ENCODE peak calls at places on chromosome 6, in nine cellular contexts. One of them, this sample, is unnamed.

GRCh38 chr6:167977717-167978467 is 19.6 kb upstream of the KIF25 start:
- DNase-seq in sigmoid colon: no peak
- DNase-seq in lung: no peak
- DNase-seq in lower lobe of right lung: no peak
- DNase-seq in neural progenitor cell: no peak
- DNase-seq in naive thymus-derived CD4-positive, alpha-beta T cell: no peak
- DNase-seq in H9: no peak
- DNase-seq in IMR-90: no peak
- DNase-seq in pancreas: no peak
- DNase-seq in this sample: no peak

GRCh38 chr6:27592107-27592480 is 119.2 kb upstream of the ZNF184 start:
- DNase-seq in lung: no peak
- DNase-seq in sigmoid colon: no peak
- DNase-seq in IMR-90: no peak
- DNase-seq in naive thymus-derived CD4-positive, alpha-beta T cell: no peak
- DNase-seq in pancreas: no peak
- DNase-seq in neural progenitor cell: peak; percentile 68
- DNase-seq in lower lobe of right lung: no peak
- DNase-seq in H9: no peak
- DNase-seq in this sample: no peak

GRCh38 chr6:95321106-95321505 is 256.2 kb upstream of the MANEA start:
- DNase-seq in lower lobe of right lung: no peak
- DNase-seq in lung: no peak
- DNase-seq in sigmoid colon: no peak
- DNase-seq in H9: no peak
- DNase-seq in naive thymus-derived CD4-positive, alpha-beta T cell: no peak
- DNase-seq in pancreas: no peak
- DNase-seq in IMR-90: peak; percentile 30
- DNase-seq in neural progenitor cell: no peak
- DNase-seq in this sample: no peak

GRCh38 chr6:100093405-100093804 is 99.4 kb upstream of the MCHR2 start:
- DNase-seq in lower lobe of right lung: no peak
- DNase-seq in pancreas: no peak
- DNase-seq in sigmoid colon: no peak
- DNase-seq in naive thymus-derived CD4-positive, alpha-beta T cell: no peak
- DNase-seq in lung: no peak
- DNase-seq in neural progenitor cell: no peak
- DNase-seq in H9: no peak
- DNase-seq in IMR-90: no peak
- DNase-seq in this sample: no peak

GRCh38 chr6:39924283-39924682 is 10.0 kb downstream of the MOCS1 start:
- DNase-seq in pancreas: no peak
- DNase-seq in naive thymus-derived CD4-positive, alpha-beta T cell: no peak
- DNase-seq in sigmoid colon: no peak
- DNase-seq in IMR-90: no peak
- DNase-seq in lower lobe of right lung: no peak
- DNase-seq in H9: no peak
- DNase-seq in neural progenitor cell: no peak
- DNase-seq in lung: no peak
- DNase-seq in this sample: no peak

GRCh38 chr6:33298773-33299236 is at the start of gene RGL2:
- DNase-seq in H9: no peak
- DNase-seq in IMR-90: peak; percentile 33
- DNase-seq in lung: peak; percentile 85
- DNase-seq in lower lobe of right lung: peak; percentile 92
- DNase-seq in naive thymus-derived CD4-positive, alpha-beta T cell: no peak
- DNase-seq in pancreas: peak; percentile 72
- DNase-seq in neural progenitor cell: peak; percentile 60
- DNase-seq in sigmoid colon: peak; percentile 94
- DNase-seq in this sample: peak; percentile 82

GRCh38 chr6:12060780-12061619 is 48.9 kb downstream of the HIVEP1 start:
- DNase-seq in H9: peak; percentile 88
- DNase-seq in sigmoid colon: peak; percentile 79
- DNase-seq in naive thymus-derived CD4-positive, alpha-beta T cell: peak; percentile 79
- DNase-seq in IMR-90: peak; percentile 51
- DNase-seq in neural progenitor cell: peak; percentile 66
- DNase-seq in pancreas: peak; percentile 31
- DNase-seq in lower lobe of right lung: peak; percentile 84
- DNase-seq in lung: peak; percentile 58
- DNase-seq in this sample: peak; percentile 42

GRCh38 chr6:127592964-127593363 is 16.0 kb downstream of the C6orf58 start:
- DNase-seq in naive thymus-derived CD4-positive, alpha-beta T cell: no peak
- DNase-seq in neural progenitor cell: no peak
- DNase-seq in pancreas: no peak
- DNase-seq in lower lobe of right lung: no peak
- DNase-seq in sigmoid colon: no peak
- DNase-seq in lung: no peak
- DNase-seq in IMR-90: no peak
- DNase-seq in H9: peak; percentile 42
- DNase-seq in this sample: no peak

GRCh38 chr6:83511901-83512681 is at the start of gene PRSS35:
- DNase-seq in naive thymus-derived CD4-positive, alpha-beta T cell: no peak
- DNase-seq in lung: no peak
- DNase-seq in IMR-90: peak; percentile 48
- DNase-seq in neural progenitor cell: peak; percentile 92
- DNase-seq in pancreas: peak; percentile 50
- DNase-seq in sigmoid colon: no peak
- DNase-seq in lower lobe of right lung: peak; percentile 58
- DNase-seq in H9: peak; percentile 91
- DNase-seq in this sample: peak; percentile 57

GRCh38 chr6:7909323-7910276 is 988 bp downstream of the TXNDC5 start:
- DNase-seq in neural progenitor cell: peak; percentile 77
- DNase-seq in lung: peak; percentile 57
- DNase-seq in IMR-90: peak; percentile 27
- DNase-seq in pancreas: peak; percentile 68
- DNase-seq in H9: peak; percentile 74
- DNase-seq in lower lobe of right lung: peak; percentile 71
- DNase-seq in sigmoid colon: no peak
- DNase-seq in naive thymus-derived CD4-positive, alpha-beta T cell: no peak
- DNase-seq in this sample: peak; percentile 71

GRCh38 chr6:18147616-18148015 is 7.3 kb downstream of the TPMT start:
- DNase-seq in neural progenitor cell: no peak
- DNase-seq in lung: no peak
- DNase-seq in lower lobe of right lung: no peak
- DNase-seq in pancreas: no peak
- DNase-seq in sigmoid colon: no peak
- DNase-seq in IMR-90: no peak
- DNase-seq in H9: no peak
- DNase-seq in naive thymus-derived CD4-positive, alpha-beta T cell: no peak
- DNase-seq in this sample: no peak

GRCh38 chr6:124066995-124067552 is 263.4 kb downstream of the NKAIN2 start:
- DNase-seq in sigmoid colon: no peak
- DNase-seq in H9: no peak
- DNase-seq in pancreas: no peak
- DNase-seq in naive thymus-derived CD4-positive, alpha-beta T cell: no peak
- DNase-seq in neural progenitor cell: no peak
- DNase-seq in lung: no peak
- DNase-seq in lower lobe of right lung: no peak
- DNase-seq in IMR-90: no peak
- DNase-seq in this sample: no peak

GRCh38 chr6:15292721-15293302 is 46.9 kb downstream of the JARID2 start:
- DNase-seq in pancreas: no peak
- DNase-seq in lung: no peak
- DNase-seq in sigmoid colon: no peak
- DNase-seq in H9: no peak
- DNase-seq in neural progenitor cell: no peak
- DNase-seq in IMR-90: no peak
- DNase-seq in lower lobe of right lung: no peak
- DNase-seq in naive thymus-derived CD4-positive, alpha-beta T cell: no peak
- DNase-seq in this sample: no peak
- H3K4me1 ChIP-seq in pancreas: no peaks in the 10 kb centered on the region
- H3K4me1 ChIP-seq in lung: peaks cover 10% of the 10 kb centered on the region
- H3K4me1 ChIP-seq in sigmoid colon: peaks cover 34% of the 10 kb centered on the region
- H3K4me1 ChIP-seq in H9: peaks cover 7% of the 10 kb centered on the region
- H3K4me1 ChIP-seq in neural progenitor cell: peaks cover 12% of the 10 kb centered on the region
- H3K4me1 ChIP-seq in IMR-90: peaks cover 6% of the 10 kb centered on the region
- H3K4me1 ChIP-seq in lower lobe of right lung: peaks cover 31% of the 10 kb centered on the region
- H3K4me1 ChIP-seq in naive thymus-derived CD4-positive, alpha-beta T cell: peaks cover 12% of the 10 kb centered on the region
- H3K4me1 ChIP-seq in this sample: peaks cover 3% of the 10 kb centered on the region

DNA sequence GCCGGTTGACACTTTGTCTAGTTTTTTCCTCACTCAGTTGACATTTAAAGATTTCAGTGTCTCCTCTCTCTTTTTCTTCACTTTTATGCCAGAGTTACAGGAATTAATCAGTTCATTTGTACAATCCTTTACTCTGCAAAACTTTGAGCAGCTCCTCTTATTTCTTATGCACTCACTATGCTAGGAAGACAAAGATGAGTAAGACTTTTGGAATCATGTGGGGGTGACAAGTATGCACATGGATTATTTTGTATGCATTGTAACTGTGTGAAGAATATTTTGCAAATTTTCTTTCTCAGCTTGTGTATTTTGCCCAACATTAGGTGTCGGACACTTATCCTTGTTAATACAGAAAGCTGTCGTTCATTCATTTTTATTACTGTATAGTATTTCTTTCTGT is 88.6 kb downstream of the PPP1R14C start:
- DNase-seq in pancreas: no peak
- DNase-seq in sigmoid colon: no peak
- DNase-seq in H9: no peak
- DNase-seq in naive thymus-derived CD4-positive, alpha-beta T cell: no peak
- DNase-seq in lower lobe of right lung: no peak
- DNase-seq in lung: no peak
- DNase-seq in neural progenitor cell: no peak
- DNase-seq in IMR-90: peak; percentile 57
- DNase-seq in this sample: no peak
- H3K4me1 ChIP-seq in pancreas: no peaks in the 10 kb centered on the region
- H3K4me1 ChIP-seq in sigmoid colon: no peaks in the 10 kb centered on the region
- H3K4me1 ChIP-seq in H9: peaks cover 7% of the 10 kb centered on the region
- H3K4me1 ChIP-seq in naive thymus-derived CD4-positive, alpha-beta T cell: peaks cover 13% of the 10 kb centered on the region
- H3K4me1 ChIP-seq in lower lobe of right lung: no peaks in the 10 kb centered on the region
- H3K4me1 ChIP-seq in lung: no peaks in the 10 kb centered on the region
- H3K4me1 ChIP-seq in neural progenitor cell: no peaks in the 10 kb centered on the region
- H3K4me1 ChIP-seq in IMR-90: peaks cover 7% of the 10 kb centered on the region
- H3K4me1 ChIP-seq in this sample: no peaks in the 10 kb centered on the region

GRCh38 chr6:42226251-42227143 is 8.8 kb upstream of the MRPS10 start:
- DNase-seq in naive thymus-derived CD4-positive, alpha-beta T cell: no peak
- DNase-seq in IMR-90: peak; percentile 84
- DNase-seq in pancreas: no peak
- DNase-seq in sigmoid colon: no peak
- DNase-seq in lower lobe of right lung: no peak
- DNase-seq in lung: no peak
- DNase-seq in neural progenitor cell: no peak
- DNase-seq in H9: no peak
- DNase-seq in this sample: peak; percentile 84

GRCh38 chr6:42225043-42225368 is 7.3 kb upstream of the MRPS10 start:
- DNase-seq in naive thymus-derived CD4-positive, alpha-beta T cell: no peak
- DNase-seq in sigmoid colon: no peak
- DNase-seq in IMR-90: no peak
- DNase-seq in lung: no peak
- DNase-seq in pancreas: no peak
- DNase-seq in lower lobe of right lung: no peak
- DNase-seq in H9: no peak
- DNase-seq in neural progenitor cell: no peak
- DNase-seq in this sample: no peak

GRCh38 chr6:42225419-42225818 is 7.8 kb upstream of the MRPS10 start:
- DNase-seq in H9: no peak
- DNase-seq in lung: no peak
- DNase-seq in pancreas: no peak
- DNase-seq in neural progenitor cell: no peak
- DNase-seq in naive thymus-derived CD4-positive, alpha-beta T cell: no peak
- DNase-seq in lower lobe of right lung: no peak
- DNase-seq in IMR-90: no peak
- DNase-seq in sigmoid colon: no peak
- DNase-seq in this sample: no peak

GRCh38 chr6:42228305-42228704 is 10.6 kb upstream of the MRPS10 start:
- DNase-seq in lower lobe of right lung: no peak
- DNase-seq in lung: no peak
- DNase-seq in IMR-90: no peak
- DNase-seq in pancreas: no peak
- DNase-seq in neural progenitor cell: no peak
- DNase-seq in sigmoid colon: no peak
- DNase-seq in H9: no peak
- DNase-seq in naive thymus-derived CD4-positive, alpha-beta T cell: no peak
- DNase-seq in this sample: no peak

DNA sequence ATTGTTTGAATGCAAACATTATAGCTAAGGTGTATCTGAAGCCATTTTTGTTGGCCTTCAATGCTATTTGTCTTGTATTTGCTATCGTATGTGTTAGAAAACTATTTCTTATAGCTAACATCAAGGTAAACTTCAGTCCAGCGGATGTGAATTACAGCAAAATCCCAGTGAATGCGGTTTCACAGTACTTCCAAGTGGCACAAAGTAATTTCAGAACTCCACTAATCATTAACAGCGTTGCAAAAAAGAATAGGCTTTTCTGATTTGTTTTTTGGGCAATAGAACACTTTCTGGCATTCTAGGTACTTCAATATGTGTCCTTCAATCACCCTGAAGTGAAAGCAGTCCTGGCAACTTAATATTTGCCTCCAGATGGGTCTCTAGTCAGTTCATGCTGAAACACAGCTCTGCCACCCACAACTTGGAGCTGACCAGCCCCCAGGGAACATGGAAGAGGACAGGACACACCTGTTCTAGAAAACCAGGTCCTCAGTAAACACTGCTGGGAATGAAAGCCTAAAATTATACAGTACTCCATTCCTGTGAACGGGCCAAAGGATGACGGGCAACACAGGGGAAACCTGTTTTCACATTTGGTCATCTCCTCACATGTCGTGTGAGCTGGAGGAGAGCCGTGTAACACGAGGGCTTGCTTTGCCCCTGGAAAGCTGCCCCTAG is 9.7 kb upstream of the MRPS10 start:
- DNase-seq in naive thymus-derived CD4-positive, alpha-beta T cell: no peak
- DNase-seq in lung: no peak
- DNase-seq in lower lobe of right lung: no peak
- DNase-seq in sigmoid colon: no peak
- DNase-seq in neural progenitor cell: no peak
- DNase-seq in H9: no peak
- DNase-seq in pancreas: no peak
- DNase-seq in IMR-90: no peak
- DNase-seq in this sample: no peak
- H3K4me1 ChIP-seq in naive thymus-derived CD4-positive, alpha-beta T cell: no peaks in the 10 kb centered on the region
- H3K4me1 ChIP-seq in lung: peaks cover 1% of the 10 kb centered on the region
- H3K4me1 ChIP-seq in lower lobe of right lung: peaks cover 9% of the 10 kb centered on the region
- H3K4me1 ChIP-seq in sigmoid colon: no peaks in the 10 kb centered on the region
- H3K4me1 ChIP-seq in neural progenitor cell: no peaks in the 10 kb centered on the region
- H3K4me1 ChIP-seq in H9: no peaks in the 10 kb centered on the region
- H3K4me1 ChIP-seq in pancreas: no peaks in the 10 kb centered on the region
- H3K4me1 ChIP-seq in IMR-90: peaks cover 17% of the 10 kb centered on the region
- H3K4me1 ChIP-seq in this sample: no peaks in the 10 kb centered on the region

GRCh38 chr6:4994741-4995140 is 9.1 kb downstream of the RPP40 start:
- DNase-seq in naive thymus-derived CD4-positive, alpha-beta T cell: no peak
- DNase-seq in neural progenitor cell: no peak
- DNase-seq in H9: no peak
- DNase-seq in pancreas: no peak
- DNase-seq in lung: no peak
- DNase-seq in IMR-90: no peak
- DNase-seq in lower lobe of right lung: no peak
- DNase-seq in sigmoid colon: no peak
- DNase-seq in this sample: no peak
- H3K4me1 ChIP-seq in naive thymus-derived CD4-positive, alpha-beta T cell: no peaks in the 10 kb centered on the region
- H3K4me1 ChIP-seq in neural progenitor cell: peaks cover 14% of the 10 kb centered on the region
- H3K4me1 ChIP-seq in H9: no peaks in the 10 kb centered on the region
- H3K4me1 ChIP-seq in pancreas: no peaks in the 10 kb centered on the region
- H3K4me1 ChIP-seq in lung: no peaks in the 10 kb centered on the region
- H3K4me1 ChIP-seq in IMR-90: no peaks in the 10 kb centered on the region
- H3K4me1 ChIP-seq in lower lobe of right lung: no peaks in the 10 kb centered on the region
- H3K4me1 ChIP-seq in sigmoid colon: no peaks in the 10 kb centered on the region
- H3K4me1 ChIP-seq in this sample: no peaks in the 10 kb centered on the region

GRCh38 chr6:43492673-43493072 is 15.3 kb downstream of the TJAP1 start:
- DNase-seq in IMR-90: peak; percentile 46
- DNase-seq in sigmoid colon: no peak
- DNase-seq in lower lobe of right lung: no peak
- DNase-seq in pancreas: no peak
- DNase-seq in naive thymus-derived CD4-positive, alpha-beta T cell: no peak
- DNase-seq in neural progenitor cell: no peak
- DNase-seq in H9: no peak
- DNase-seq in lung: no peak
- DNase-seq in this sample: no peak
- H3K4me1 ChIP-seq in IMR-90: peaks cover 46% of the 10 kb centered on the region
- H3K4me1 ChIP-seq in sigmoid colon: peaks cover 53% of the 10 kb centered on the region
- H3K4me1 ChIP-seq in lower lobe of right lung: peaks cover 37% of the 10 kb centered on the region
- H3K4me1 ChIP-seq in pancreas: no peaks in the 10 kb centered on the region
- H3K4me1 ChIP-seq in naive thymus-derived CD4-positive, alpha-beta T cell: peaks cover 15% of the 10 kb centered on the region
- H3K4me1 ChIP-seq in neural progenitor cell: peaks cover 19% of the 10 kb centered on the region
- H3K4me1 ChIP-seq in H9: peaks cover 6% of the 10 kb centered on the region
- H3K4me1 ChIP-seq in lung: peaks cover 31% of the 10 kb centered on the region
- H3K4me1 ChIP-seq in this sample: no peaks in the 10 kb centered on the region